ENCODE peak calls at places on chromosome 12, in four cellular contexts. A, Z, L and C are unnamed samples.

GRCh38 chr12:45638386-45638785 is 91.1 kb upstream of the ARID2 start:
- DNase-seq in A (no peak), Z (no peak), L (no peak), C (no peak)

GRCh38 chr12:131434208-131435125 is 276.4 kb upstream of the SFSWAP start:
- DNase-seq in A (no peak), Z (no peak), L (peak; percentile 88), C (no peak)

GRCh38 chr12:45944771-45945170 is 45.6 kb downstream of the SCAF11 start:
- DNase-seq in A (no peak), Z (no peak), L (no peak), C (no peak)

GRCh38 chr12:44750468-44750867 is 125.6 kb downstream of the NELL2 start:
- DNase-seq in A (no peak), Z (no peak), L (no peak), C (no peak)

GRCh38 chr12:82912406-82912805 is 225.7 kb downstream of the TMTC2 start:
- DNase-seq in A (no peak), Z (no peak), L (no peak), C (no peak)

GRCh38 chr12:77609016-77609415 is 221.7 kb upstream of the NAV3 start:
- DNase-seq in A (no peak), Z (no peak), L (no peak), C (no peak)

GRCh38 chr12:111741235-111741812 is 25.4 kb upstream of the ALDH2 start:
- DNase-seq in A (no peak), Z (no peak), L (peak; percentile 90), C (no peak)

GRCh38 chr12:92036061-92036620 is 109.5 kb downstream of the BTG1 start:
- DNase-seq in A (no peak), Z (no peak), L (no peak), C (no peak)

GRCh38 chr12:5258498-5258897 is 173.4 kb upstream of the NTF3 start:
- DNase-seq in A (no peak), Z (no peak), L (no peak), C (no peak)

GRCh38 chr12:115983226-115983798 is 294.2 kb downstream of the MED13L start:
- DNase-seq in A (no peak), Z (peak; percentile 4), L (peak; percentile 40), C (peak; percentile 55)

GRCh38 chr12:52209321-52209720 is 17.5 kb upstream of the KRT80 start:
- DNase-seq in A (no peak), Z (no peak), L (no peak), C (no peak)

GRCh38 chr12:84150226-84150625 is 762.4 kb downstream of the SLC6A15 start:
- DNase-seq in A (no peak), Z (no peak), L (no peak), C (no peak)

GRCh38 chr12:2919249-2919648 is 28.6 kb downstream of the TULP3 start:
- DNase-seq in A (no peak), Z (no peak), L (no peak), C (no peak)

GRCh38 chr12:60052483-60052882 is 456.7 kb downstream of the SLC16A7 start:
- DNase-seq in A (no peak), Z (no peak), L (no peak), C (no peak)

GRCh38 chr12:24535334-24536019 is 413.4 kb downstream of the BCAT1 start:
- DNase-seq in A (no peak), Z (no peak), L (no peak), C (no peak)

GRCh38 chr12:74370608-74371216 is 166.9 kb upstream of the ATXN7L3B start:
- DNase-seq in A (no peak), Z (no peak), L (no peak), C (no peak)

DNA sequence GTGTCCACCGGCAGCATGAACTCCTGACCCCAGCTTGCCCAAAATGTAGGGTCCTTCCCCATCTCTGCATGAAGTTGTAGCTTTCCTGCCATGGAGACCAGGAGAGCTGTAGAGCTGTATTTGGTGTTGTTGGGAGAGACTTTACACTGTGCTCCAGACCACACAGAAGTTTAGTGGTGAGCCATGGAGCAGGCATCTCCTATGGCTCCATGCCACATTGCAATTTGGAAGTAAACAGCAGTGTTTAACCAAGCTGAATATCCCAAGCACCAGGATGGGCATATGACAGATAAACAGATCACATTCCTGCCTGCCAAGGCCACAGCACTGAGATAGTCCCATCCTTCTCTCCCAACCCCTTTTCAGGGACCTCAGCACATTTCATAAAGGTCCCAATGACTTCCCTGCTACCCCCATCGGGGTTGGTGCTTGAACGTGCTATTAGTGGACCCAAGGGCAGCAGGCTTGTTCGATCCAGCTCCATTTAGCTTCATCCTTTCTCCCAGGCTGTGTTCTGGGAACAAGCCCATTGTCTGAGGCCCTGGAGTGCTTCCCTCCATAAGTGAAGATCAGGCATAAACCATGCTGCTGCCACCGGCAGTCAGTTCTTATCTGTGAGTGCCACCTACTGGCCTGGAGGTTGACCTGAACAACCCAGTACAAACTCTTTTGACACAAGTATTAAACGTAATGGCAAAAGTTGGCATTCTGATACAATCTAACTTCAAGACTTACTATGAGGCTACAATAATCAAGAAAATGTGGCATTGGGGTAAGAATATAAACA is 172.3 kb upstream of the ATXN7L3B start:
- DNase-seq in A (no peak), Z (peak; percentile 21), L (peak; percentile 61), C (peak; percentile 16)
- TF ChIP-seq FOXK2 in A (no peak), Z (no peak), L (no peak), C (no peak)

DNA sequence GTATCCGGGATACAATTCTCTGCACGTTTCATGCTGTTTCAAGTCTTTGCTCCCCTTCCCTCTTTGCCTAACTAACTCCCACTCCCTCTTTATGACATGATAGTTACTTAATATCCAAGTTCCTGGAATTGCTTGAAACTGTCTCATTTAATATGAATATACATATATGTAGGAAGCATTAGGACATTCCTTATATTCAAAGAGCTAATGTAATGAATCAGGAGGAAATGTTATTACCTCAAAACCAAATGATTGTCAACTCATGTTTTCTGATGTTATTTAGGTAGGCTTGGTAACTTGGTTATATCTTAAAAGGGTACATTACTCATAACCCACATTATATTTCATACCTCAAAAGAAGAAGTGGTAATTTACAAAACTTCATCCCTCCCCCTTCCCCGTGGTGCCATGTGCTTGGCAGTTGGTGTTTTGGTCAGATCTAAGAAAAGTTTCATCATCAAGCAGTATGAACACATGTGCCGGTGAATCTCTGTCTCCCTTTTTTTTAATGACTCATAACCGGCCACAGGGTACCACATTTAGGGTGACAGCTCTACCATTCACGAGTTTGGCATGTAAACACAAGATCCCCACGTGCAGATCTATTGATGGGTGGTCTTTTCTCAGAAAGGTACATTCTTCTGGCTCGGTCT is 56.5 kb downstream of the HCAR2 start:
- DNase-seq in A (peak; percentile 90), Z (no peak), L (no peak), C (no peak)
- TF ChIP-seq FOXM1 in A (peak; percentile 96), Z (no peak), L (no peak), C (no peak)

GRCh38 chr12:123761841-123762714 is at the start of gene DNAH10:
- DNase-seq in A (peak; percentile 4), Z (peak; percentile 39), L (no peak), C (no peak)

GRCh38 chr12:123765504-123766035 is 3.5 kb downstream of the DNAH10 start:
- DNase-seq in A (no peak), Z (no peak), L (no peak), C (no peak)

GRCh38 chr12:123763093-123763492 is 992 bp downstream of the DNAH10 start:
- DNase-seq in A (no peak), Z (no peak), L (no peak), C (no peak)

GRCh38 chr12:123764109-123764508 is 2.0 kb downstream of the DNAH10 start:
- DNase-seq in A (no peak), Z (no peak), L (no peak), C (no peak)

DNA sequence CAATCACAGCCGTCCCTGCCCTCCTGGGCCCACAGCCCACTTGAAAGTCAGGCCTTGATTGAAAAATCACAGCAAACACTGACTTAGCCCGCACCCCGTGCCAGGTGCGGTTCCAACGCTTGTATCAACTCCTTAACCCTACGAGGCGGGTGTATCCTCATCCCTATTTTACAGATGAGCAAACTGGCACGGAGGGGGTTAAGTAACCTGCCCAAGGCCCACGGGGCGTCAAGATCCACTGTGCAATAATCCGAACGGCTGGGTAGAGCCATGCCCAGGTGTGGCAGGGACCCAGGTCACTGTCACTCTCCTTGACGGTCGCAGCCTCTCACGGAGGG is 583 bp downstream of the DNAH10 start:
- DNase-seq in A (no peak), Z (no peak), L (no peak), C (no peak)
- TF ChIP-seq SP1 in A (no peak), Z (no peak), L (no peak), C (no peak)

GRCh38 chr12:21434704-21435103 is 2.8 kb upstream of the PYROXD1 start:
- DNase-seq in A (no peak), Z (no peak), L (no peak), C (no peak)
- TF ChIP-seq FOXK2 in A (no peak), Z (no peak), L (no peak), C (no peak)

DNA sequence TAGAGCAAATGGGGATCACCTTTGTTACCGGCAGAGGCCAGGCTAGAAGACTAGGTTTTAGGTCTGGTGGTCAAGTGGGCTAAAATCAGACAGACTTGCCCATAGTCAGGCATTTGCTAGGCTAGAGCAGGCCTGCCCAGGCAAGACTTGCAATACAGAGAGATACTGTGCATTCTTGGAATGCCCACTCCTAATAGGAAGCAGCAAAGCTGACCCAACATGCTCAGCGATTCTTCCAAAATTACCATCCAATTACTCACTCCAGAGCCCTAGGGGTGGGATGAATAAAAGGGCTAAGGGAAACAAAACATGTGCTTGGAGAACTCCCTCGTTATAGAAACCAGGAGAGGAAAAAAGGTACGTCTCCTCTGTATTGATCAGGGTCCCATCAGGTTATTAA is 187.8 kb upstream of the AMIGO2 start:
- DNase-seq in A (no peak), Z (no peak), L (no peak), C (no peak)
- TF ChIP-seq FOXM1 in A (no peak), Z (no peak), L (no peak), C (no peak)

DNA sequence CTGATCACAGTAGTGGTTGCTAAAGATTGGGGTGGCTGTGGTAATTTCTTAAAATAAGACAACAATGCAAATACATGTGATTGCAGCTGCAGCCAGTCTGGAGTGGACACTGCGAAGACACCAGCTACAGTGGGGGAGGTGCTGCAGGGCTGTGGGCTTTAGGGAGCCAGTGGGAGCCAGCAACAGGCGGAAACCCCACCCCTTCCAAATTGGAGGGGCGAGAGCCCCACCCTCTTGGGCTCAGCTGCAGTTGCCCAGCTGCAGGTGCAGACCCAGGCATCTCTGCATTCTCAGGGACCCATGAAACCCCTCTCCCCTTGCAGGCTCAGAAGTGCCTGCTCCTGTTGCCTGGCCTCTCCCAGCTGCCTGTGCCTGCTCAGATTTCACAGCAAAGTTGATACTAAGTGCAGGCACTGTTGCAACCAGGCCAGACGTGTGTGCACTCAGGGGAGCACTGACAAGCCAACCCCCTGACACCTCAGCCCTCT is 104.8 kb downstream of the MYF5 start:
- DNase-seq in A (no peak), Z (no peak), L (no peak), C (no peak)
- TF ChIP-seq SP1 in A (no peak), Z (no peak), L (no peak), C (no peak)